ENCODE peak calls at places on chromosomes 2 and 18, in seven cellular contexts. V, B, D, S, Z, I and T are unnamed samples.

GRCh38 chr2:230067990-230068657 is 600 bp downstream of the SLC16A14 start:
- DNase-seq in V (no peak), B (peak), D (peak), S (peak), Z (no peak), I (no peak), T (no peak)

GRCh38 chr2:230225486-230225885 is at the start of gene SP140:
- DNase-seq in V (no peak), B (no peak), D (no peak), S (no peak), Z (peak), I (peak), T (peak)

GRCh38 chr2:27133195-27133875 is 1.1 kb downstream of the PREB start:
- DNase-seq in V (no peak), B (no peak), D (no peak), S (no peak), Z (no peak), I (no peak), T (no peak)

GRCh38 chr2:103289101-103289725 is 527.4 kb downstream of the TMEM182 start:
- DNase-seq in V (no peak), B (no peak), D (no peak), S (no peak), Z (no peak), I (no peak), T (no peak)

GRCh38 chr18:76658627-76659026 is 163.6 kb upstream of the ZNF516 start:
- DNase-seq in V (no peak), B (no peak), D (no peak), S (no peak), Z (no peak), I (no peak), T (no peak)

GRCh38 chr2:230589497-230590015 is 123.1 kb upstream of the CAB39 start:
- DNase-seq in V (no peak), B (no peak), D (no peak), S (no peak), Z (no peak), I (no peak), T (no peak)

GRCh38 chr2:16063955-16064633 is 123.7 kb downstream of the MYCN start:
- DNase-seq in V (no peak), B (no peak), D (no peak), S (no peak), Z (no peak), I (no peak), T (no peak)

GRCh38 chr2:215548714-215549113 is 112.8 kb upstream of the FN1 start:
- DNase-seq in V (no peak), B (peak), D (no peak), S (peak), Z (no peak), I (no peak), T (no peak)

GRCh38 chr2:124816007-124816406 is 790.9 kb downstream of the CNTNAP5 start:
- DNase-seq in V (no peak), B (no peak), D (no peak), S (no peak), Z (no peak), I (no peak), T (no peak)

GRCh38 chr2:211033765-211034164 is 477.4 kb downstream of the CPS1 start:
- DNase-seq in V (no peak), B (peak), D (peak), S (peak), Z (no peak), I (no peak), T (no peak)

GRCh38 chr2:11560806-11561205 is 27.0 kb downstream of the GREB1 start:
- DNase-seq in V (no peak), B (no peak), D (no peak), S (no peak), Z (no peak), I (no peak), T (peak)

GRCh38 chr2:9380702-9381628 is 42.4 kb downstream of the ITGB1BP1 start:
- DNase-seq in V (peak), B (peak), D (peak), S (peak), Z (no peak), I (no peak), T (peak)

GRCh38 chr2:9377461-9378097 is 45.7 kb downstream of the ITGB1BP1 start:
- DNase-seq in V (no peak), B (no peak), D (no peak), S (no peak), Z (no peak), I (no peak), T (no peak)

GRCh38 chr2:9379372-9379725 is 44.0 kb downstream of the ITGB1BP1 start:
- DNase-seq in V (no peak), B (no peak), D (no peak), S (no peak), Z (no peak), I (no peak), T (no peak)

GRCh38 chr2:9375857-9376428 is 47.4 kb downstream of the ITGB1BP1 start:
- DNase-seq in V (no peak), B (no peak), D (no peak), S (no peak), Z (no peak), I (no peak), T (no peak)

DNA sequence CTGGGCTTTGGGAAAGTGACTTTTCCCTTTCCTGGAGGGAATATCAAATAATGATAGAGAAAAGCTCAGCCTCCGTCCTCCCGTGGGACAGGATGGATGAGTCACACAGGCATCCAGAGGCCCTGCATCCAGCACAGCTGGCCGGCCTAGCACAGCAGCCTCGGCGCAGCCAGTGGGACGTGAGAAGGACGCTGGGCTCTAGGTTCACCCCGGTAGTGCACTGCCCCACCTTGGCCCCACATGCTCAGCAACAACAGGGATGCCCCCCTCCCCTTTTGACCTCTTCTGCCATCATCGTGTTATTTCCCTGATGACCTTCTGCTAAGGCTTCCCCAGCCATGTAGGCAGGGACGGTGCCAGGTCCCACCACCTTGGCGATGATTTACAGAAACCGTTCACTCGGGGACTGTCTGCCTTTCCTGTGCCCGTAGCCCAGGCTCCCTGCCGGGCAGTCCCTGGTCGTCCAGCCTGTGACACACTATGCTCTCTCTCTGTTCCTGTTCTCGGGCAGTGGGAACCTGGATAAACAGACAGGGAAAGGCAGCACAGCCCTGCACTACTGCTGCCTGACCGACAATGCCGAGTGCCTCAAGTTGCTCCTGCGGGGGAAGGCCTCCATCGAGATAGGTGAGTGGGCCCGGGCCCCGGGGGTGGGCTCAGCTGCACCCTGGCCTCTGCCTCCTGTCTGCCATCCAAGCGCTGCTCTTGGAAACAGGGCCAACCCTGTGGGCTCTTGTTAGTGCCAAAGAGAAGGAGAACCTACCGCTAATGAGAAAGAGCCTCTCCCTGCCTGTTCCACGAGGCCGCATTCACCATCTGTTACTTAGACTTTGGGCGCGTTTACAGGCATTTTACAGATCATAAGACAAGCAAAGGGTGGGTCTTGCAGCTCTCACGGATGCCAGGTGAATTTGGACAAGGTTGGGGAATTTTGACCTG is 44.6 kb downstream of the ITGB1BP1 start:
- DNase-seq in V (no peak), B (peak), D (peak), S (peak), Z (no peak), I (no peak), T (no peak)
- H3K4me3 ChIP-seq in V (no peak), B (no peak), D (no peak), S (no peak), Z (no peak), I (no peak), T (no peak)

GRCh38 chr2:170820647-170821630 is 4.3 kb downstream of the GAD1 start:
- DNase-seq in V (no peak), B (no peak), D (no peak), S (no peak), Z (peak), I (no peak), T (no peak)

GRCh38 chr2:170822885-170823799 is 6.5 kb downstream of the GAD1 start:
- DNase-seq in V (no peak), B (no peak), D (no peak), S (no peak), Z (no peak), I (no peak), T (no peak)

GRCh38 chr2:170819941-170820646 is 3.4 kb downstream of the GAD1 start:
- DNase-seq in V (no peak), B (no peak), D (no peak), S (no peak), Z (peak), I (no peak), T (no peak)

GRCh38 chr2:170822292-170822884 is 5.7 kb downstream of the GAD1 start:
- DNase-seq in V (no peak), B (no peak), D (no peak), S (no peak), Z (peak), I (no peak), T (no peak)

GRCh38 chr2:170821631-170822291 is 5.1 kb downstream of the GAD1 start:
- DNase-seq in V (no peak), B (no peak), D (no peak), S (no peak), Z (no peak), I (no peak), T (no peak)
- H3K4me3 ChIP-seq in V (no peak), B (no peak), D (no peak), S (no peak), Z (peak), I (peak), T (peak)

GRCh38 chr2:213235741-213236140 is 48.5 kb upstream of the SPAG16 start:
- DNase-seq in V (no peak), B (no peak), D (no peak), S (no peak), Z (no peak), I (no peak), T (no peak)
- H3K4me3 ChIP-seq in V (no peak), B (no peak), D (no peak), S (no peak), Z (no peak), I (no peak), T (no peak)

DNA sequence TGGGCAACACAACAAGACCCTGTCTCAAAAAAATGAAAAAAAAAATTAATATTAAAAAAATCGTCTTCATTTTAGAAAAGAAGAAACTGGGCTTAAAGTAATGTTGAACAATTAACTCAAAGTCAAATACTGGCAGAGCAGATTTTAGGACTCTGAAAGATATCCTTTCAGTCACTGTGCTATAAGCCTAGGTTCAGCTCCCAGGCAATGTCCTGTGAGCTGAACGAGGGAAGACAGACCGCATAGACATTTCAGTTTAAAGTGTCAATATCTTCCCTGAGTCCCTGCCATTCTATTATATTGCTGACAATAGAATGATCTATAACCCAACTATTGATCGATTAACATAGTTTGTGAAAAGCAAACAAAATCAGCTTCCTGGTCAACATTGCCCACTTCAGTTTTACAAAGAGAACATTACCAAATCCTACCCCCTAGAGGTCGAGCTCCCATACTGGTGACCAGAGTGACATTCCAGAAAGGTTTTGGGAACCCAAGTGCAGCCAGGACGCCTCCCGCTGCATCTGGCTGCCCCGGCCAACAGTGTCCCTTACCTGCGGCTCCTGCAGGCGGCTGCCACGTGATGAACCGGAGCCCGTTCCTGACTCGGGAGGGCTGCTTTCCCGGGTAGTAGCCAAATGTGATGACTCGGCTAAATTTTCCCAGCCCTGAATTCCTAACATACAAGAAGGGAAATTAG is 639 bp downstream of the MRO start:
- DNase-seq in V (no peak), B (peak), D (peak), S (peak), Z (no peak), I (no peak), T (no peak)
- H3K4me3 ChIP-seq in V (peak), B (peak), D (peak), S (peak), Z (peak), I (peak), T (peak)

DNA sequence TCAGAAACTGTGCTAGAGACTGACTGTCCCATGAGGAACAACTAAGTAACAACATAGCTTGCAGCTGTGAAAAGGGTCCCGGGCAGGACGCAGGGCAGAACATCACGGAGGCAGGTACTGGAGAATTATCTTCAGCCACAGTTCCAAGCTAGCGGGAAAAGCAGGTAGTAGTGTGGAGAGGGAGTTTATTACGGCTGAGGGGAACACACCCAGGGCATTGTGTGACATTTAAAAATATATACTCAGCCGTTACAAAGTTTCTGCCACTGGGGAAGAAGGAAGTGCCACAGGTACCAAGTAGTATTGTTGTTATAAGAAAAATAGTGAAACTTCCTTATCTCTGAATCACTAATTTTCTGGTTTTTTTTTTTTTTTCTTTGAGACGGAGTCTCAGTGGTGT is 179.6 kb downstream of the LAMA1 start:
- DNase-seq in V (no peak), B (no peak), D (no peak), S (no peak), Z (no peak), I (no peak), T (no peak)
- H3K4me3 ChIP-seq in V (no peak), B (no peak), D (no peak), S (no peak), Z (no peak), I (no peak), T (no peak)

GRCh38 chr2:109331864-109332848 is 203.2 kb downstream of the SH3RF3 start:
- DNase-seq in V (peak), B (peak), D (peak), S (peak), Z (no peak), I (peak), T (peak)
- H3K4me3 ChIP-seq in V (no peak), B (no peak), D (no peak), S (peak), Z (peak), I (peak), T (peak)